ENCODE peak calls at places on chromosome 10, in six cellular contexts. One of them, this sample, is unnamed.

GRCh38 chr10:44263771-44264170 is 121.1 kb downstream of the CXCL12 start:
- DNase-seq in fibroblast of lung: no peak
- DNase-seq in GM06990: no peak
- DNase-seq in colonic mucosa: no peak
- DNase-seq in naive thymus-derived CD4-positive, alpha-beta T cell: no peak
- DNase-seq in CD4-positive, CD25-positive, alpha-beta regulatory T cell: no peak
- DNase-seq in this sample: no peak

GRCh38 chr10:14617850-14618249 is 156.8 kb downstream of the FAM107B start:
- DNase-seq in CD4-positive, CD25-positive, alpha-beta regulatory T cell: no peak
- DNase-seq in colonic mucosa: no peak
- DNase-seq in naive thymus-derived CD4-positive, alpha-beta T cell: no peak
- DNase-seq in fibroblast of lung: peak; percentile 43
- DNase-seq in GM06990: no peak
- DNase-seq in this sample: no peak

GRCh38 chr10:124018886-124019525 is 74.4 kb downstream of the CHST15 start:
- DNase-seq in naive thymus-derived CD4-positive, alpha-beta T cell: no peak
- DNase-seq in CD4-positive, CD25-positive, alpha-beta regulatory T cell: no peak
- DNase-seq in fibroblast of lung: no peak
- DNase-seq in colonic mucosa: no peak
- DNase-seq in GM06990: no peak
- DNase-seq in this sample: no peak

GRCh38 chr10:380313-380955 is 245.2 kb downstream of the ZMYND11 start:
- DNase-seq in CD4-positive, CD25-positive, alpha-beta regulatory T cell: no peak
- DNase-seq in colonic mucosa: no peak
- DNase-seq in fibroblast of lung: peak; percentile 44
- DNase-seq in GM06990: no peak
- DNase-seq in naive thymus-derived CD4-positive, alpha-beta T cell: no peak
- DNase-seq in this sample: no peak

GRCh38 chr10:95289003-95289920 is 1.5 kb downstream of the PDLIM1 start:
- DNase-seq in fibroblast of lung: no peak
- DNase-seq in GM06990: no peak
- DNase-seq in naive thymus-derived CD4-positive, alpha-beta T cell: no peak
- DNase-seq in CD4-positive, CD25-positive, alpha-beta regulatory T cell: no peak
- DNase-seq in colonic mucosa: peak; percentile 68
- DNase-seq in this sample: peak; percentile 65

GRCh38 chr10:27285093-27285492 is 44.5 kb upstream of the ACBD5 start:
- DNase-seq in CD4-positive, CD25-positive, alpha-beta regulatory T cell: peak; percentile 40
- DNase-seq in colonic mucosa: no peak
- DNase-seq in GM06990: no peak
- DNase-seq in fibroblast of lung: peak; percentile 24
- DNase-seq in naive thymus-derived CD4-positive, alpha-beta T cell: peak; percentile 27
- DNase-seq in this sample: no peak

GRCh38 chr10:4270116-4270515 is 485.1 kb upstream of the KLF6 start:
- DNase-seq in naive thymus-derived CD4-positive, alpha-beta T cell: no peak
- DNase-seq in GM06990: no peak
- DNase-seq in colonic mucosa: no peak
- DNase-seq in CD4-positive, CD25-positive, alpha-beta regulatory T cell: no peak
- DNase-seq in fibroblast of lung: peak; percentile 71
- DNase-seq in this sample: peak; percentile 27

GRCh38 chr10:63364918-63365317 is 100.9 kb downstream of the JMJD1C start:
- DNase-seq in colonic mucosa: no peak
- DNase-seq in naive thymus-derived CD4-positive, alpha-beta T cell: no peak
- DNase-seq in fibroblast of lung: no peak
- DNase-seq in GM06990: no peak
- DNase-seq in CD4-positive, CD25-positive, alpha-beta regulatory T cell: no peak
- DNase-seq in this sample: no peak

GRCh38 chr10:118304521-118304920 is 37.6 kb downstream of the FAM204A start:
- DNase-seq in GM06990: no peak
- DNase-seq in fibroblast of lung: no peak
- DNase-seq in naive thymus-derived CD4-positive, alpha-beta T cell: no peak
- DNase-seq in CD4-positive, CD25-positive, alpha-beta regulatory T cell: no peak
- DNase-seq in colonic mucosa: peak; percentile 22
- DNase-seq in this sample: no peak

GRCh38 chr10:119090026-119090808 is 9.6 kb upstream of the EIF3A start:
- DNase-seq in colonic mucosa: peak; percentile 43
- DNase-seq in naive thymus-derived CD4-positive, alpha-beta T cell: peak; percentile 39
- DNase-seq in GM06990: peak; percentile 37
- DNase-seq in fibroblast of lung: no peak
- DNase-seq in CD4-positive, CD25-positive, alpha-beta regulatory T cell: peak; percentile 89
- DNase-seq in this sample: peak; percentile 33

GRCh38 chr10:99534456-99534938 is 1.8 kb downstream of the NKX2-3 start:
- DNase-seq in colonic mucosa: no peak
- DNase-seq in naive thymus-derived CD4-positive, alpha-beta T cell: no peak
- DNase-seq in GM06990: no peak
- DNase-seq in fibroblast of lung: no peak
- DNase-seq in CD4-positive, CD25-positive, alpha-beta regulatory T cell: no peak
- DNase-seq in this sample: no peak

GRCh38 chr10:99532194-99532593 is 548 bp upstream of the NKX2-3 start:
- DNase-seq in CD4-positive, CD25-positive, alpha-beta regulatory T cell: no peak
- DNase-seq in colonic mucosa: no peak
- DNase-seq in fibroblast of lung: no peak
- DNase-seq in naive thymus-derived CD4-positive, alpha-beta T cell: no peak
- DNase-seq in GM06990: no peak
- DNase-seq in this sample: no peak

GRCh38 chr10:99533496-99534455 is 1.0 kb downstream of the NKX2-3 start:
- DNase-seq in GM06990: no peak
- DNase-seq in naive thymus-derived CD4-positive, alpha-beta T cell: no peak
- DNase-seq in CD4-positive, CD25-positive, alpha-beta regulatory T cell: no peak
- DNase-seq in fibroblast of lung: no peak
- DNase-seq in colonic mucosa: no peak
- DNase-seq in this sample: no peak

GRCh38 chr10:99531696-99532050 is 1.1 kb upstream of the NKX2-3 start:
- DNase-seq in GM06990: no peak
- DNase-seq in colonic mucosa: no peak
- DNase-seq in naive thymus-derived CD4-positive, alpha-beta T cell: no peak
- DNase-seq in CD4-positive, CD25-positive, alpha-beta regulatory T cell: no peak
- DNase-seq in fibroblast of lung: no peak
- DNase-seq in this sample: no peak

DNA sequence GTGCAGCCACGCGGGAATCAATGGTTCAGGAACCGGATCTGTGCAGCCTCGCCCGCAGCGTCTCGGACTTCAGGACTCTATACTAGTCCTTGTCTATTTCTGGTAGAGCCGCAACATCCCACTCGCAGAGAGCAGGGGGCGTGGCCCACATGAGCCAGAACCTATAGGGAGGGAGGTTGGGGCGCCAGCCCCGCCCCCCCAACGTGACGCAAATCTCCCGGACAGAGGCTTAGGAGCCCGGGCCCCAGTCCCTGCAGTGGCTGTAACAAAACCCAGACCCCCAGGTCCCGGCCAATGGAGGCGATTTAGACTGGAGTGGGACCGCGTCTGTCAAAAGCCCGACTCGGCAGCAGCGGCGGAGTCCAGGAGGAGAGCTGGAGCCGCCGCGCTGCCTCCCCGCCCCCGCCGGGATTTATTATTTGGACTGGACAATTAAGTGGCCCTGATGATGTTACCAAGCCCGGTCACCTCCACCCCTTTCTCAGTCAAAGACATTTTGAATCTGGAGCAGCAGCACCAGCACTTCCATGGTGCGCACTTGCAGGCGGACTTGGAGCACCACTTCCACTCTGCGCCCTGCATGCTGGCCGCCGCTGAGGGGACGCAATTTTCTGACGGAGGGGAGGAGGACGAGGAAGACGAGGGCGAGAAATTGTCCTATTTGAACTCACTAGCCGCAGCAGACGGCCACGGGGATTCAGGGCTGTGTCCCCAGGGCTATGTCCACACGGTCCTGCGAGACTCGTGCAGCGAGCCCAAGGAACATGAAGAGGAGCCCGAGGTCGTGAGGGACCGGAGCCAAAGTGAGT is at the start of gene NKX2-3:
- DNase-seq in naive thymus-derived CD4-positive, alpha-beta T cell: no peak
- DNase-seq in GM06990: peak; percentile 72
- DNase-seq in CD4-positive, CD25-positive, alpha-beta regulatory T cell: peak; percentile 74
- DNase-seq in fibroblast of lung: peak; percentile 32
- DNase-seq in colonic mucosa: peak; percentile 87
- DNase-seq in this sample: peak; percentile 85
- H3K4me3 ChIP-seq in naive thymus-derived CD4-positive, alpha-beta T cell: no peak within 1 kb of the TSS
- H3K4me3 ChIP-seq in GM06990: no peak within 1 kb of the TSS
- H3K4me3 ChIP-seq in CD4-positive, CD25-positive, alpha-beta regulatory T cell: no peak within 1 kb of the TSS
- H3K4me3 ChIP-seq in fibroblast of lung: no peak within 1 kb of the TSS
- H3K4me3 ChIP-seq in colonic mucosa: peak within 1 kb of the TSS; percentile 40
- H3K4me3 ChIP-seq in this sample: peak within 1 kb of the TSS; percentile 15

GRCh38 chr10:30398193-30398592 is 35.8 kb upstream of the MAP3K8 start:
- DNase-seq in GM06990: no peak
- DNase-seq in CD4-positive, CD25-positive, alpha-beta regulatory T cell: peak; percentile 48
- DNase-seq in colonic mucosa: no peak
- DNase-seq in naive thymus-derived CD4-positive, alpha-beta T cell: peak; percentile 43
- DNase-seq in fibroblast of lung: no peak
- DNase-seq in this sample: no peak
- H3K36me3 ChIP-seq in GM06990: no peaks in the 10 kb centered on the region
- H3K36me3 ChIP-seq in CD4-positive, CD25-positive, alpha-beta regulatory T cell: no peaks in the 10 kb centered on the region
- H3K36me3 ChIP-seq in colonic mucosa: no peaks in the 10 kb centered on the region
- H3K36me3 ChIP-seq in naive thymus-derived CD4-positive, alpha-beta T cell: no peaks in the 10 kb centered on the region
- H3K36me3 ChIP-seq in fibroblast of lung: no peaks in the 10 kb centered on the region
- H3K36me3 ChIP-seq in this sample: no peaks in the 10 kb centered on the region

DNA sequence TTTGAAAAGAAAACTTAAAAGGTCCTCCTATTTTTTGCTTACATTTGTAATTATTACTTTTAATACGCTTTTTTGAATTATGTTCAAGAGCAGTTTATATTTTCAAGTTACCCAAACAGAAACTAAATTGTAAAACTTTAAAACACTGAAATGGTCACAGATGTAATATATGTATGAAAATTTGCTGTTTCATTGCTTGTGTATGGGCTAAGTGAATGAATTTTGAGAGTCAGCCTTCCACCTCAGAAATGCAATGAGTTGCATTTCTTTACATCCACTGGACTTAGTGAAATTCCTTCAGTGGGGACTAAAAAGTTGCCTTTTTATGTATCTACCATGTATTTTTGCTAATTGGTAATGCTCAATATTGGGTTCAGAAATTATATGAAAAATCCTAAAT is 1.6 kb downstream of the VPS26A start:
- DNase-seq in CD4-positive, CD25-positive, alpha-beta regulatory T cell: no peak
- DNase-seq in fibroblast of lung: no peak
- DNase-seq in naive thymus-derived CD4-positive, alpha-beta T cell: no peak
- DNase-seq in GM06990: no peak
- DNase-seq in colonic mucosa: no peak
- DNase-seq in this sample: no peak
- H3K4me3 ChIP-seq in CD4-positive, CD25-positive, alpha-beta regulatory T cell: peak overlapping the region; percentile 95
- H3K4me3 ChIP-seq in fibroblast of lung: peak overlapping the region; percentile 90
- H3K4me3 ChIP-seq in naive thymus-derived CD4-positive, alpha-beta T cell: no peak overlapping the region
- H3K4me3 ChIP-seq in GM06990: no peak overlapping the region
- H3K4me3 ChIP-seq in colonic mucosa: peak overlapping the region; percentile 89
- H3K4me3 ChIP-seq in this sample: no peak overlapping the region

GRCh38 chr10:79208251-79208983 is 138.9 kb upstream of the PPIF start:
- DNase-seq in GM06990: no peak
- DNase-seq in CD4-positive, CD25-positive, alpha-beta regulatory T cell: no peak
- DNase-seq in fibroblast of lung: no peak
- DNase-seq in colonic mucosa: no peak
- DNase-seq in naive thymus-derived CD4-positive, alpha-beta T cell: no peak
- DNase-seq in this sample: no peak
- H3K36me3 ChIP-seq in GM06990: no peaks in the 10 kb centered on the region
- H3K36me3 ChIP-seq in CD4-positive, CD25-positive, alpha-beta regulatory T cell: peaks cover 8% of the 10 kb centered on the region
- H3K36me3 ChIP-seq in fibroblast of lung: peaks cover 42% of the 10 kb centered on the region
- H3K36me3 ChIP-seq in colonic mucosa: no peaks in the 10 kb centered on the region
- H3K36me3 ChIP-seq in naive thymus-derived CD4-positive, alpha-beta T cell: no peaks in the 10 kb centered on the region
- H3K36me3 ChIP-seq in this sample: peaks cover 10% of the 10 kb centered on the region

GRCh38 chr10:99432047-99432446 is 1.6 kb upstream of the GOT1 start:
- DNase-seq in CD4-positive, CD25-positive, alpha-beta regulatory T cell: no peak
- DNase-seq in GM06990: no peak
- DNase-seq in fibroblast of lung: no peak
- DNase-seq in colonic mucosa: no peak
- DNase-seq in naive thymus-derived CD4-positive, alpha-beta T cell: no peak
- DNase-seq in this sample: no peak
- H3K4me3 ChIP-seq in CD4-positive, CD25-positive, alpha-beta regulatory T cell: peak overlapping the region; percentile 86
- H3K4me3 ChIP-seq in GM06990: no peak overlapping the region
- H3K4me3 ChIP-seq in fibroblast of lung: no peak overlapping the region
- H3K4me3 ChIP-seq in colonic mucosa: no peak overlapping the region
- H3K4me3 ChIP-seq in naive thymus-derived CD4-positive, alpha-beta T cell: no peak overlapping the region
- H3K4me3 ChIP-seq in this sample: no peak overlapping the region